ENCODE peak calls at places on chromosomes 7 and 10, in four cellular contexts. X, O, L and D are unnamed samples.

GRCh38 chr10:49742683-49743463 is 19.2 kb downstream of the OGDHL start:
- DNase-seq in X (no peak), L (no peak), O (no peak), D (no peak)

GRCh38 chr7:7570584-7570983 is 3.9 kb downstream of the MIOS start:
- DNase-seq in X (no peak), L (peak), O (no peak), D (no peak)

GRCh38 chr7:18086165-18087030 is 58.8 kb upstream of the PRPS1L1 start:
- DNase-seq in O (peak), X (no peak), L (no peak), D (no peak)

GRCh38 chr10:59138052-59138451 is 38.4 kb upstream of the PHYHIPL start:
- DNase-seq in X (no peak), L (no peak), O (no peak), D (no peak)

GRCh38 chr10:87829986-87830732 is 12.1 kb upstream of the ATAD1 start:
- DNase-seq in O (no peak), L (no peak), X (no peak), D (no peak)

GRCh38 chr10:71156436-71156835 is 55.9 kb upstream of the UNC5B start:
- DNase-seq in X (no peak), L (no peak), O (peak), D (no peak)

GRCh38 chr10:48213047-48213446 is 61.4 kb downstream of the FRMPD2 start:
- DNase-seq in O (no peak), X (no peak), L (no peak), D (no peak)

GRCh38 chr10:67519434-67519833 is 176.6 kb downstream of the CTNNA3 start:
- DNase-seq in X (no peak), L (no peak), O (no peak), D (no peak)

GRCh38 chr10:43671659-43672555 is 23.2 kb upstream of the ZNF32 start:
- DNase-seq in X (no peak), O (peak), L (peak), D (peak)

GRCh38 chr10:12958546-12959110 is 42.9 kb downstream of the CCDC3 start:
- DNase-seq in O (no peak), X (no peak), L (no peak), D (no peak)

GRCh38 chr10:28677889-28678686 is 767 bp downstream of the BAMBI start:
- DNase-seq in O (peak), X (no peak), L (peak), D (no peak)

GRCh38 chr10:3213174-3213573 is 40.6 kb upstream of the PITRM1 start:
- DNase-seq in O (peak), X (no peak), L (no peak), D (peak)

GRCh38 chr10:10865303-10865702 is 152.4 kb upstream of the CELF2 start:
- DNase-seq in L (no peak), X (no peak), O (no peak), D (peak)

GRCh38 chr7:96157856-96158255 is 164.0 kb downstream of the SLC25A13 start:
- DNase-seq in O (peak), X (no peak), L (no peak), D (no peak)

GRCh38 chr10:33001908-33002492 is 44.0 kb upstream of the ITGB1 start:
- DNase-seq in X (no peak), L (no peak), O (peak), D (peak)

GRCh38 chr10:104072786-104073185 is 12.9 kb downstream of the COL17A1 start:
- DNase-seq in X (no peak), L (no peak), O (no peak), D (peak)

GRCh38 chr7:158317238-158318205 is 270.1 kb downstream of the PTPRN2 start:
- DNase-seq in L (no peak), X (no peak), O (no peak), D (no peak)

GRCh38 chr10:71598673-71599072 is 120.9 kb downstream of the C10orf105 start:
- DNase-seq in O (peak), L (peak), X (no peak), D (peak)

GRCh38 chr10:132889091-132889490 is 53.3 kb downstream of the CFAP46 start:
- DNase-seq in O (no peak), L (no peak), X (peak), D (no peak)

GRCh38 chr7:3722396-3722846 is 421.4 kb downstream of the SDK1 start:
- DNase-seq in L (no peak), X (no peak), O (peak), D (no peak)

GRCh38 chr7:27030393-27031001 is 65.3 kb downstream of the HOXA1 start:
- DNase-seq in L (no peak), X (no peak), O (no peak), D (no peak)

GRCh38 chr7:24328050-24328449 is 44.1 kb downstream of the NPY start:
- DNase-seq in O (no peak), X (no peak), L (no peak), D (no peak)

GRCh38 chr10:52682766-52683165 is 89.8 kb downstream of the MBL2 start:
- DNase-seq in L (no peak), X (no peak), O (no peak), D (no peak)

GRCh38 chr7:27917774-27918314 is 177.9 kb downstream of the TAX1BP1 start:
- DNase-seq in L (no peak), X (no peak), O (peak), D (peak)

GRCh38 chr10:124547651-124548168 is 86.1 kb downstream of the LHPP start:
- DNase-seq in O (peak), X (no peak), L (no peak), D (no peak)
- H3K4me3 ChIP-seq in O (no peak), X (no peak), L (no peak), D (no peak)

GRCh38 chr10:101617102-101617823 is 29.1 kb downstream of the DPCD start:
- DNase-seq in L (no peak), O (no peak), X (no peak), D (no peak)
- TF ChIP-seq CTCF in L (no peak), O (peak), X (no peak), D (no peak)

DNA sequence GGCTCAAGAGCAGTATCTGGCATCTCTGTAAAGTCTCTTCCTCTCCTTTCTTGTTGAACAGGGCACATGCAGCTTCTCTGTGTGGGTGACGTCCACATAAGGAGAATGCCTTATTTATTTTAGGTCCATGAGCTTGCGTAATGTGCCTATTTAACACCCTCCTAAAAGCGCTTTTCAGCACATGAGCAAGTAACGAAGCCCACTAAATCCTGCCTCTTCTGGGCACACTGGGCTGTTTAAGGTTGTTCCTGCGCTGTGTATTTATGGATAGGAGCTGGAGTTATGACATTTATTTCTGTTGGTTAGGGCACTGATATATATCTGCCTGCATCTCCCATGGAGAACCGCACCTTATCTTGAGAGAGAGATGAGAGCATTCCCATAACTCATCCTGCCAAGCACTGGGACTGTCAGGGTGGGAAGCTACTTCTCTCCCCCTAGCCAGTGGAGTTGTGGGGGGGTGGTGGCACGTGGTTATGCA is 76.1 kb downstream of the LRRC4 start:
- DNase-seq in L (no peak), O (no peak), X (no peak), D (no peak)
- H3K4me3 ChIP-seq in L (no peak), O (no peak), X (no peak), D (no peak)

DNA sequence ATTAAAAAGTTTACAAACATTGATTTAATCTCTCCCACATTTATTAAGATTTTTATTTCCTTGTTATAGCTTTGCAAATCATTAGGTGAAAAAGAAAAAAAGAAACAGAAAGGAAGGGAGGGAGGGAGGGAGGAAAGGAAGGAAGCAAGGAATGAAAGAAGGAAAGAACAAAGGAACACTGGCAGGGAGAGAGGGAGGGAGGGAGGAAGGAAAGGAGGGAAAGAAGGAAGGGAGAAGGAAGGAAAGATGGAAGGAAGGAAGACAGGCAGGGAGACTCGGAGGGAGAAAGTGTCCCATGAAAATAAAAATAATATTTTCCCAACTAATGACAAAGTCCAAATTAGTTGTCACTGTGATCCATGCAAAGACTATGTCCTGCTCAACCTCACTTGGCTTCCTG is 6.3 kb upstream of the ITGA8 start:
- DNase-seq in L (no peak), O (no peak), X (no peak), D (no peak)
- TF ChIP-seq CTCF in L (no peak), O (no peak), X (no peak), D (no peak)

GRCh38 chr7:100623951-100624824 is 11.8 kb downstream of the MOSPD3 start:
- DNase-seq in X (no peak), O (no peak), L (no peak), D (no peak)
- H3K4me3 ChIP-seq in X (no peak), O (no peak), L (no peak), D (no peak)

GRCh38 chr7:6165075-6165474 is 107.3 kb downstream of the CYTH3 start:
- DNase-seq in O (no peak), L (no peak), X (peak), D (no peak)

GRCh38 chr7:6163402-6163801 is 109.0 kb downstream of the CYTH3 start:
- DNase-seq in X (no peak), O (no peak), L (no peak), D (no peak)

GRCh38 chr7:6165521-6166325 is 106.7 kb downstream of the CYTH3 start:
- DNase-seq in O (no peak), L (no peak), X (no peak), D (peak)

GRCh38 chr7:6164010-6164409 is 108.4 kb downstream of the CYTH3 start:
- DNase-seq in X (no peak), O (no peak), L (no peak), D (no peak)

GRCh38 chr7:6164491-6164890 is 107.9 kb downstream of the CYTH3 start:
- DNase-seq in X (peak), O (no peak), L (no peak), D (no peak)
- TF ChIP-seq CTCF in X (no peak), O (peak), L (no peak), D (peak)

GRCh38 chr7:131039355-131039762 is 288.3 kb upstream of the MKLN1 start:
- DNase-seq in X (no peak), O (peak), L (no peak), D (no peak)
- H3K4me3 ChIP-seq in X (no peak), O (no peak), L (no peak), D (no peak)